ENCODE peak calls at places on chromosomes 7 and 10, in four cellular contexts. N is astrocyte of the spinal cord, M is ovary, W is pancreas. R is an unnamed sample.

GRCh38 chr10:32948451-32948850 is 9.6 kb downstream of the ITGB1 start:
- DNase-seq in N (no peak), M (no peak), W (no peak), R (peak; percentile 21)

GRCh38 chr10:62492012-62492869 is 118.1 kb downstream of the ZNF365 start:
- DNase-seq in W (no peak), N (peak; percentile 14), M (no peak), R (peak; percentile 6)

GRCh38 chr10:59108296-59108695 is 68.1 kb upstream of the PHYHIPL start:
- DNase-seq in M (no peak), W (no peak), N (no peak), R (no peak)

GRCh38 chr10:71531485-71532446 is 135.0 kb downstream of the CDH23 start:
- DNase-seq in M (no peak), W (no peak), N (no peak), R (peak; percentile 75)

GRCh38 chr7:3937146-3937545 is 636.1 kb downstream of the SDK1 start:
- DNase-seq in M (no peak), N (no peak), W (no peak), R (no peak)

GRCh38 chr10:132449826-132450211 is 52.8 kb downstream of the PWWP2B start:
- DNase-seq in N (no peak), W (no peak), M (no peak), R (no peak)

GRCh38 chr7:102875700-102876192 is 37.1 kb upstream of the LRRC17 start:
- DNase-seq in N (peak; percentile 99), M (no peak), W (peak; percentile 60), R (peak; percentile 55)

GRCh38 chr10:117112220-117112619 is 25.9 kb downstream of the VAX1 start:
- DNase-seq in N (no peak), W (no peak), M (no peak), R (no peak)

GRCh38 chr7:68319061-68319460 is 1279.2 kb upstream of the AUTS2 start:
- DNase-seq in N (no peak), M (no peak), W (no peak), R (no peak)

GRCh38 chr10:61682323-61682722 is 19.6 kb downstream of the CABCOCO1 start:
- DNase-seq in N (no peak), W (no peak), M (no peak), R (no peak)

GRCh38 chr7:129958643-129959479 is 6.1 kb upstream of the UBE2H start:
- DNase-seq in N (peak; percentile 58), W (peak; percentile 67), M (no peak), R (no peak)

GRCh38 chr10:132279873-132280645 is 27.7 kb downstream of the STK32C start:
- DNase-seq in M (no peak), N (no peak), W (no peak), R (no peak)

GRCh38 chr10:10589540-10589939 is 428.1 kb upstream of the CELF2 start:
- DNase-seq in M (no peak), N (peak; percentile 73), W (no peak), R (peak; percentile 39)

GRCh38 chr10:59536576-59537014 is 173.1 kb downstream of the SLC16A9 start:
- DNase-seq in N (no peak), W (no peak), M (peak; percentile 39), R (no peak)

GRCh38 chr7:70947181-70947580 is 184.8 kb upstream of the GALNT17 start:
- DNase-seq in W (no peak), N (no peak), M (no peak), R (no peak)

GRCh38 chr7:26898917-26899316 is 34.5 kb upstream of the SKAP2 start:
- DNase-seq in M (no peak), W (no peak), N (no peak), R (no peak)

GRCh38 chr10:104650072-104650471 is 9.0 kb downstream of the SORCS3 start:
- DNase-seq in N (peak; percentile 2), M (no peak), W (no peak), R (no peak)

GRCh38 chr10:33553951-33554571 is 219.6 kb upstream of the NRP1 start:
- DNase-seq in N (no peak), W (no peak), M (no peak), R (no peak)

GRCh38 chr10:122062831-122063674 is 74.1 kb downstream of the TACC2 start:
- DNase-seq in M (peak; percentile 79), N (peak; percentile 81), W (peak; percentile 86), R (no peak)

DNA sequence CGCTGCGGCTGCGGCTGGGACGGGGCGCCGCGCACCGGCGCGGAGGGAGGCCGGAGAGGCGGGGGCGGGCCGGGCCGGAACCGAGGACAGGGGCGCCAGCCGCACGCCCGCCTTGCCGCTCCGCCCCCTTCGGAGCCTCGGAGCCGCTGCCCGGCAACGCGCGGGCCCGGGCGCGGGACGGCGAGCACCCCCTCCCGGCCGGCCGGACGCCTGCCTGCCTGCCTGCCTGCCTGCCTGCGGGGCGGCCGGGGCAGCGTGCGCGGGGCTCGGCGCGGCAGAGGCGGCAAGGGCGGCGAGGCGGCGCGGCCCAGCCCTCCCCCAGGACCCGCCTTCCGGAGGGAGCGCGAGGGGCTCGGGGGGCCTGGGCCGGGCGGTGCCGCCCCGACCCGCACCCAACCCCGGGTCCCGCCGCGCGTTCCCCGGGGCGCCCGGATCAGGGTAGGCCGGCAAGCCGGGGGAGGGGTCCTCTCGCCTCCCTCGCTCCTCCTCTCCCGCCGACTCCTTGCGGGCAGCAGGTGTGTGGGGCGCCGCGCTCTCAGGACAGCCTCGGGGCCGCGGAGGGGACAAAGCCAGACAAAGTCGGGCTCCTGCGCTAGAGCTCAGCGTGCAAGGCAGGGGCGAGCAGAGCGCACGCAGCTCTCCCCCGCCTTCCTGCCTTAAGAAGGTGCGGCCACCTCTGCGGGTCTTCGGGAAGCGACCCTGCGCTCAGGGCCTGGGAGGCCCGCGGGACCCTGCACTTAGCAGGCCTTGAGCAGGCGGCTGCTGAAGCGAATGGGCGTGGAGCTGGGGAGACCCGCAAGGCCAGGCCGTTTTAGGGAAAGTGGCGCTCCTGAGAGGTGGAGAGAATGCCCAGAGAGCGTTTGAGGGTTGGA is at the start of gene KIAA1549:
- DNase-seq in N (peak; percentile 48), W (peak; percentile 82), M (peak; percentile 79), R (peak; percentile 57)
- TF ChIP-seq CTCF in N (peak; percentile 13), W (no peak), M (peak; percentile 25), R (no peak)

GRCh38 chr10:45580781-45581496 is 91.6 kb downstream of the ZFAND4 start:
- DNase-seq in M (no peak), W (no peak), N (no peak), R (peak; percentile 59)

GRCh38 chr10:45581497-45582385 is 90.8 kb downstream of the ZFAND4 start:
- DNase-seq in W (no peak), N (no peak), M (no peak), R (peak; percentile 29)

GRCh38 chr10:45585131-45585530 is 87.4 kb downstream of the ZFAND4 start:
- DNase-seq in W (no peak), N (no peak), M (no peak), R (no peak)

GRCh38 chr10:45580371-45580770 is 92.2 kb downstream of the ZFAND4 start:
- DNase-seq in M (no peak), N (no peak), W (no peak), R (no peak)

DNA sequence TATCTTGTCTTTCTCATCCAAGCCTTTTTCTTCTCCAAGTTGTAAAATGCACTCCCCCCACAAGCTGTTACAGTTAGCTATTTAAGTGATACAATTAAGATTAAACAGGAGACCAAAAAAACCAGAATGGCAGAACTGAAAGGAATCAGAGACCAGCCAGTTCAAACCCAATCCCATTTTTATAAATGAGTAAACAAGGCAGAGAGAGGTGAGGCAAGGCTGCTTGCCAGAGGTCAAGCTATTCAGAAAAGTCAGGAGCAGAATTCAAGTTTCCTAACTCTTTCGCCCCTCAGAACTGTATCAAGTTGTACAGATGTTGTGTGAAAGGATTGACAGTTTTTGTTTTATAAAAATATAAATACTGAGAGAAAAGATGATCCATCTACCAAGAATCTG is 90.2 kb downstream of the ZFAND4 start:
- DNase-seq in N (no peak), W (no peak), M (no peak), R (no peak)
- TF ChIP-seq CTCF in N (no peak), W (no peak), M (no peak), R (no peak)

GRCh38 chr7:74194686-74195085 is 15.1 kb upstream of the LAT2 start:
- DNase-seq in W (no peak), N (no peak), M (no peak), R (no peak)

GRCh38 chr7:74193913-74194312 is 15.9 kb upstream of the LAT2 start:
- DNase-seq in M (no peak), W (no peak), N (no peak), R (no peak)

GRCh38 chr7:74190259-74190658 is 16.1 kb downstream of the EIF4H start:
- DNase-seq in N (no peak), M (no peak), W (no peak), R (no peak)

GRCh38 chr7:74191231-74191630 is 17.1 kb downstream of the EIF4H start:
- DNase-seq in M (no peak), N (no peak), W (no peak), R (no peak)

GRCh38 chr7:74193054-74193453 is 16.8 kb upstream of the LAT2 start:
- DNase-seq in N (no peak), W (no peak), M (no peak), R (no peak)
- TF ChIP-seq CTCF in N (no peak), W (no peak), M (no peak), R (no peak)

GRCh38 chr10:110644598-110645462 is 694 bp downstream of the RBM20 start:
- DNase-seq in M (no peak), N (no peak), W (no peak), R (no peak)
- TF ChIP-seq CTCF in M (no peak), N (no peak), W (no peak), R (no peak)